ENCODE peak calls at places on chromosomes 16 and 17, in seven cellular contexts. Y is fibroblast of pulmonary artery, K is hepatocyte, M is Peyer's patch, O is heart right ventricle, W is mesendoderm, V is IMR-90. B is an unnamed sample.

GRCh38 chr16:57798953-57799618 is 3.2 kb downstream of the KIFC3 start:
- DNase-seq in Y (no peak), K (no peak), M (no peak), O (no peak), W (no peak), V (no peak), B (no peak)

GRCh38 chr16:70432800-70433455 is 6.0 kb downstream of the ST3GAL2 start:
- DNase-seq in Y (peak), K (no peak), M (peak), O (no peak), W (no peak), V (no peak), B (no peak)

GRCh38 chr17:1965556-1966273 is 59.4 kb downstream of the RTN4RL1 start:
- DNase-seq in Y (no peak), K (no peak), M (no peak), O (no peak), W (no peak), V (no peak), B (no peak)

GRCh38 chr16:87056083-87056482 is 261.1 kb downstream of the C16orf95 start:
- DNase-seq in Y (peak), K (no peak), M (no peak), O (no peak), W (no peak), V (peak), B (no peak)

GRCh38 chr16:52393448-52393847 is 153.5 kb downstream of the TOX3 start:
- DNase-seq in Y (no peak), K (no peak), M (no peak), O (no peak), W (no peak), V (no peak), B (no peak)

GRCh38 chr16:80544326-80544725 is 3.5 kb downstream of the DYNLRB2 start:
- DNase-seq in Y (no peak), K (no peak), M (no peak), O (no peak), W (no peak), V (no peak), B (no peak)

GRCh38 chr17:3558603-3559269 is 1.1 kb upstream of the TRPV3 start:
- DNase-seq in Y (peak), K (no peak), M (peak), O (no peak), W (no peak), V (peak), B (no peak)

GRCh38 chr16:77213542-77214108 is 14.4 kb downstream of the SYCE1L start:
- DNase-seq in Y (peak), K (no peak), M (no peak), O (peak), W (no peak), V (peak), B (no peak)

GRCh38 chr17:1994707-1995106 is 30.4 kb downstream of the RTN4RL1 start:
- DNase-seq in Y (no peak), K (no peak), M (no peak), O (no peak), W (no peak), V (no peak), B (no peak)

GRCh38 chr17:73546770-73547345 is 97.4 kb downstream of the SDK2 start:
- DNase-seq in Y (no peak), K (peak), M (peak), O (no peak), W (peak), V (no peak), B (no peak)

GRCh38 chr16:58125781-58126335 is 3.3 kb downstream of the CFAP20 start:
- DNase-seq in Y (no peak), K (no peak), M (no peak), O (no peak), W (peak), V (no peak), B (no peak)

GRCh38 chr17:30217746-30218245 is 17.7 kb downstream of the SLC6A4 start:
- DNase-seq in Y (no peak), K (no peak), M (no peak), O (no peak), W (no peak), V (no peak), B (no peak)

GRCh38 chr16:74700206-74701040 is at the start of gene MLKL:
- DNase-seq in Y (peak), K (peak), M (peak), O (peak), W (peak), V (peak), B (peak)

GRCh38 chr16:74699666-74700065 is 996 bp downstream of the MLKL start:
- DNase-seq in Y (no peak), K (no peak), M (no peak), O (no peak), W (no peak), V (no peak), B (no peak)

GRCh38 chr16:74698220-74698619 is 2.4 kb downstream of the MLKL start:
- DNase-seq in Y (no peak), K (no peak), M (no peak), O (no peak), W (no peak), V (peak), B (no peak)

GRCh38 chr16:74691093-74691855 is 9.4 kb downstream of the MLKL start:
- DNase-seq in Y (peak), K (no peak), M (no peak), O (no peak), W (no peak), V (peak), B (no peak)

GRCh38 chr16:74695450-74696422 is 4.9 kb downstream of the MLKL start:
- DNase-seq in Y (peak), K (peak), M (peak), O (peak), W (peak), V (peak), B (peak)
- H3K4me3 ChIP-seq in Y (peak), K (peak), M (peak), O (peak), W (peak), V (peak), B (peak)

DNA sequence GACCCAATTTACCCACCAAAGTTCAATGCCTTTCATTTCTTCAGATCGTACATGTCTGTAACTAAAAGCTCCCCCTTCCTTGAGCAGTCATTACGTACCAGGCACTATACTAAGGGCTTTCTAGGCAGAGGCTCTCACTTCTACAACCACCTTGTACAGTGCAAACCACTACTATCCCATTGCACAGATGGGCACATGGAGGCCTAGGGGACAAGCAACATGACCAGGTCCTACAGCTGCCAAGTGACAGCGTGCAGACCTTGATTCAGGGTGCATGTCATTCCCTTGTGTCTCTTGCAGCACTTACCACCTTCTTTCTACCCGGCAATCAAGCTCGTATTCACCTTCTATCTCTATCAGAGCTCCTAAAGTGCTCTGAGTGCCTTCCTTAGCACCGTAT is 382.7 kb downstream of the SOX9 start:
- DNase-seq in Y (no peak), K (no peak), M (no peak), O (no peak), W (no peak), V (no peak), B (no peak)
- H3K4me3 ChIP-seq in Y (no peak), K (no peak), M (no peak), O (no peak), W (no peak), V (no peak), B (no peak)

GRCh38 chr17:10681866-10682446 is 15.4 kb downstream of the SCO1 start:
- DNase-seq in Y (peak), K (no peak), M (no peak), O (no peak), W (no peak), V (peak), B (no peak)
- H3K4me3 ChIP-seq in Y (no peak), K (no peak), M (no peak), O (no peak), W (no peak), V (no peak), B (peak)

GRCh38 chr17:37743875-37744632 is 805 bp downstream of the HNF1B start:
- DNase-seq in Y (no peak), K (peak), M (no peak), O (no peak), W (peak), V (no peak), B (no peak)
- H3K4me3 ChIP-seq in Y (no peak), K (peak), M (peak), O (peak), W (peak), V (no peak), B (peak)

GRCh38 chr17:45308016-45308365 is 8.8 kb downstream of the MAP3K14 start:
- DNase-seq in Y (no peak), K (no peak), M (no peak), O (no peak), W (no peak), V (no peak), B (no peak)
- H3K4me3 ChIP-seq in Y (no peak), K (no peak), M (no peak), O (no peak), W (no peak), V (no peak), B (peak)

DNA sequence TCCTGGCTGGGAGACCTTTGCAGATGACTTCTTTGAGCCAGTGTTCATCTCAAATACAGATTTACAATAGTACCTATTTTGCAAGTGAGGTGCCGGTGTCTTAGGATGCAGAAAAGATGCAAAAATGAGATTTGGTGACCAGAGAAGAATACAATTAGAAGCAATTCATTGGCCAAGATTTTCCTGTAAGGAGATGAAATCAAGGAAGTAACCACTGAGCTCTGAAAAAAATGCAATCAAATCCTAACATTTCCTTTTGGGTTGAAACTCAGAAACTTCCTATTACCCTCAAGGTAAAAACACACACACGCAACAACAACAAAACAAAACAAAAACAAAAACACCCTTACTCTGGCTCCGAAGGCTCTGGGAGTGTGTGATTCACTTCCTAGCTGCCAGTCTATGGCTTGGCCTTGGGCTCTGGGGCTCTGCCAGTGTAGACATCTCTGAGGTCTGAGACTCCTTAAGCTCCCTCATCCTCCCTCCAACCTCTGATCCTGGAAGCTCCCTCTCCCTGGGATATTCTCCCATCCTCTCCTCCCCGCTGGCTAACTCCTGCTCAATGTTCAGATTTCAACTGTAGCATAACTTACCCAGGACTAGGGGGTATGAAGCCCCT is 16.8 kb upstream of the MT4 start:
- DNase-seq in Y (peak), K (no peak), M (no peak), O (no peak), W (no peak), V (no peak), B (no peak)
- H3K4me3 ChIP-seq in Y (no peak), K (no peak), M (no peak), O (no peak), W (no peak), V (no peak), B (no peak)

GRCh38 chr17:64941761-64942160 is 22.5 kb upstream of the LRRC37A3 start:
- DNase-seq in Y (no peak), K (no peak), M (no peak), O (no peak), W (no peak), V (no peak), B (no peak)

GRCh38 chr17:64941045-64941444 is 21.8 kb upstream of the LRRC37A3 start:
- DNase-seq in Y (no peak), K (no peak), M (no peak), O (no peak), W (no peak), V (no peak), B (no peak)

GRCh38 chr17:64938925-64939474 is 19.7 kb upstream of the LRRC37A3 start:
- DNase-seq in Y (peak), K (peak), M (peak), O (peak), W (peak), V (peak), B (no peak)

GRCh38 chr17:64938290-64938689 is 19.0 kb upstream of the LRRC37A3 start:
- DNase-seq in Y (no peak), K (no peak), M (no peak), O (no peak), W (no peak), V (no peak), B (no peak)

DNA sequence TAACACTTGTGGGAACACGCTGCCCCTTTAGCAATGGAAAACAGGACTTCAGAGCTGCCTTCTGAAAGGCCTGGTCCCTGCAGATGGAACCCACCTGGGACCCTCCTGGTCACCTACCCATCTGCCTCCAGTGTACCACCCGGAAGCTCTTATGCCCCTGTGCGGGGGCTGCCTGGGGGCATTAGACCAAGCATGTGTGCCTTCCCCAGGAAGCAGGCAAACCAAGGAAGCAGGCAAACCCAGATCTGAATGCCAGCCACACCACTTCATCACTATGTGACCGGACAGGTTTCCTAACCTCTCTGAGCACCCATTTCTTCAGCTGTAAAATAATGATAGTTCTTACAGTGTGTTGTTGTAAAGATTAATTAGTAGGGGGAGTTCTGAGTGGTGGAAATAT is 20.8 kb upstream of the LRRC37A3 start:
- DNase-seq in Y (no peak), K (no peak), M (no peak), O (no peak), W (no peak), V (no peak), B (no peak)
- H3K4me3 ChIP-seq in Y (no peak), K (no peak), M (no peak), O (no peak), W (no peak), V (no peak), B (no peak)

B was measured in thoracic aorta.